ENCODE peak calls at places on chromosome 18, in four cellular contexts. One of them, this sample, is unnamed.

GRCh38 chr18:34740101-34740500 is 30.0 kb downstream of the DTNA start:
- DNase-seq in Panc1: no peak
- DNase-seq in endothelial cell of umbilical vein: no peak
- DNase-seq in OCI-LY7: no peak
- DNase-seq in this sample: no peak

GRCh38 chr18:51149605-51150429 is 47.7 kb downstream of the MEX3C start:
- DNase-seq in OCI-LY7: no peak
- DNase-seq in endothelial cell of umbilical vein: no peak
- DNase-seq in Panc1: no peak
- DNase-seq in this sample: no peak

GRCh38 chr18:45166341-45167108 is 448.8 kb upstream of the SLC14A2 start:
- DNase-seq in OCI-LY7: no peak
- DNase-seq in Panc1: no peak
- DNase-seq in endothelial cell of umbilical vein: no peak
- DNase-seq in this sample: peak; percentile 75

GRCh38 chr18:9404565-9405060 is 70.0 kb downstream of the TWSG1 start:
- DNase-seq in Panc1: no peak
- DNase-seq in endothelial cell of umbilical vein: peak; percentile 94
- DNase-seq in OCI-LY7: no peak
- DNase-seq in this sample: no peak

GRCh38 chr18:54351186-54351585 is 6.5 kb downstream of the STARD6 start:
- DNase-seq in endothelial cell of umbilical vein: no peak
- DNase-seq in OCI-LY7: no peak
- DNase-seq in Panc1: no peak
- DNase-seq in this sample: no peak

GRCh38 chr18:58321986-58322385 is 278.0 kb downstream of the NEDD4L start:
- DNase-seq in endothelial cell of umbilical vein: peak; percentile 65
- DNase-seq in OCI-LY7: peak; percentile 11
- DNase-seq in Panc1: peak; percentile 68
- DNase-seq in this sample: no peak

GRCh38 chr18:6624729-6625308 is 104.7 kb upstream of the ARHGAP28 start:
- DNase-seq in OCI-LY7: no peak
- DNase-seq in Panc1: no peak
- DNase-seq in endothelial cell of umbilical vein: peak; percentile 81
- DNase-seq in this sample: no peak

GRCh38 chr18:26971327-26971918 is 105.9 kb upstream of the AQP4 start:
- DNase-seq in Panc1: no peak
- DNase-seq in OCI-LY7: no peak
- DNase-seq in endothelial cell of umbilical vein: no peak
- DNase-seq in this sample: no peak

GRCh38 chr18:45588831-45589558 is 26.3 kb upstream of the SLC14A2 start:
- DNase-seq in Panc1: no peak
- DNase-seq in endothelial cell of umbilical vein: no peak
- DNase-seq in OCI-LY7: no peak
- DNase-seq in this sample: no peak

GRCh38 chr18:50706199-50706598 is 113.6 kb downstream of the MRO start:
- DNase-seq in OCI-LY7: no peak
- DNase-seq in Panc1: no peak
- DNase-seq in endothelial cell of umbilical vein: no peak
- DNase-seq in this sample: no peak

GRCh38 chr18:41532344-41533086 is 422.5 kb upstream of the PIK3C3 start:
- DNase-seq in Panc1: no peak
- DNase-seq in endothelial cell of umbilical vein: peak; percentile 38
- DNase-seq in OCI-LY7: no peak
- DNase-seq in this sample: no peak

GRCh38 chr18:13234528-13234795 is 15.9 kb downstream of the LDLRAD4 start:
- DNase-seq in endothelial cell of umbilical vein: no peak
- DNase-seq in Panc1: no peak
- DNase-seq in OCI-LY7: no peak
- DNase-seq in this sample: no peak

GRCh38 chr18:34707670-34708069 is 2.4 kb upstream of the DTNA start:
- DNase-seq in OCI-LY7: no peak
- DNase-seq in endothelial cell of umbilical vein: peak; percentile 92
- DNase-seq in Panc1: peak; percentile 67
- DNase-seq in this sample: no peak

GRCh38 chr18:136433-136832 is 21.9 kb upstream of the USP14 start:
- DNase-seq in OCI-LY7: peak; percentile 84
- DNase-seq in endothelial cell of umbilical vein: no peak
- DNase-seq in Panc1: no peak
- DNase-seq in this sample: no peak

GRCh38 chr18:140670-141266 is 17.6 kb upstream of the USP14 start:
- DNase-seq in OCI-LY7: no peak
- DNase-seq in endothelial cell of umbilical vein: no peak
- DNase-seq in Panc1: no peak
- DNase-seq in this sample: no peak

GRCh38 chr18:135045-135444 is 23.3 kb upstream of the USP14 start:
- DNase-seq in OCI-LY7: no peak
- DNase-seq in endothelial cell of umbilical vein: no peak
- DNase-seq in Panc1: no peak
- DNase-seq in this sample: no peak

GRCh38 chr18:137327-137726 is 21.0 kb upstream of the USP14 start:
- DNase-seq in Panc1: no peak
- DNase-seq in endothelial cell of umbilical vein: no peak
- DNase-seq in OCI-LY7: no peak
- DNase-seq in this sample: no peak
- H3K9me3 ChIP-seq in Panc1: no peaks in the 10 kb centered on the region
- H3K9me3 ChIP-seq in endothelial cell of umbilical vein: no peaks in the 10 kb centered on the region
- H3K9me3 ChIP-seq in OCI-LY7: peaks cover 11% of the 10 kb centered on the region
- H3K9me3 ChIP-seq in this sample: no peaks in the 10 kb centered on the region

GRCh38 chr18:2978208-2978607 is 34.7 kb downstream of the LPIN2 start:
- DNase-seq in Panc1: no peak
- DNase-seq in OCI-LY7: no peak
- DNase-seq in endothelial cell of umbilical vein: no peak
- DNase-seq in this sample: no peak

GRCh38 chr18:2978626-2979025 is 34.3 kb downstream of the LPIN2 start:
- DNase-seq in Panc1: no peak
- DNase-seq in OCI-LY7: no peak
- DNase-seq in endothelial cell of umbilical vein: peak; percentile 75
- DNase-seq in this sample: no peak

GRCh38 chr18:2976218-2976617 is 36.7 kb downstream of the LPIN2 start:
- DNase-seq in Panc1: no peak
- DNase-seq in OCI-LY7: no peak
- DNase-seq in endothelial cell of umbilical vein: no peak
- DNase-seq in this sample: no peak

GRCh38 chr18:2974731-2975130 is 38.2 kb downstream of the LPIN2 start:
- DNase-seq in Panc1: no peak
- DNase-seq in OCI-LY7: no peak
- DNase-seq in endothelial cell of umbilical vein: no peak
- DNase-seq in this sample: no peak

GRCh38 chr18:2976733-2977132 is 36.2 kb downstream of the LPIN2 start:
- DNase-seq in OCI-LY7: no peak
- DNase-seq in endothelial cell of umbilical vein: no peak
- DNase-seq in Panc1: no peak
- DNase-seq in this sample: no peak
- H3K27ac ChIP-seq in OCI-LY7: no peak overlapping the region
- H3K27ac ChIP-seq in endothelial cell of umbilical vein: no peak overlapping the region
- H3K27ac ChIP-seq in Panc1: peak overlapping the region; percentile 76
- H3K27ac ChIP-seq in this sample: no peak overlapping the region

DNA sequence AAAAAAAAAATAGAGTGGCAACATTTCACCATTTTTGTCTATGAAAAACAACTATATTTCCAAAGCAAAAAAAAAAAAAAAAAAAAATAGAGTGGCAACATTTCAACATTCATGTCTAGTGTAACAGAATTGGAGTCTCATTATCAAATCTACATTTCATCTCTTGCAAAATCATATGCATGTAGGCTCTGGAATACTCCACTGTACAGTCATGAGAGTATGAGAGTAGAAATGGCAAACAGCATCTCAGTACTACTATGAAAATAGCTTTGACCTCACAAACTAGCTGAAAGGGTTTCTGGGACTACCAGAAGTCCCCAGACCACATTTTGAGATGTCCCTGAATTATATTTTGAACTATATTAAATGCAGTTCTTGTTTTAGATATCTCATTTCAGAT is 82.8 kb downstream of the SMAD2 start:
- DNase-seq in endothelial cell of umbilical vein: no peak
- DNase-seq in OCI-LY7: no peak
- DNase-seq in Panc1: no peak
- DNase-seq in this sample: no peak
- H3K36me3 ChIP-seq in endothelial cell of umbilical vein: peaks cover 5% of the 10 kb centered on the region
- H3K36me3 ChIP-seq in OCI-LY7: peaks cover 41% of the 10 kb centered on the region
- H3K36me3 ChIP-seq in Panc1: peaks cover 19% of the 10 kb centered on the region
- H3K36me3 ChIP-seq in this sample: peaks cover 73% of the 10 kb centered on the region

GRCh38 chr18:78396756-78397155 is 582.9 kb upstream of the SALL3 start:
- DNase-seq in OCI-LY7: no peak
- DNase-seq in Panc1: no peak
- DNase-seq in endothelial cell of umbilical vein: no peak
- DNase-seq in this sample: no peak

GRCh38 chr18:78390348-78390929 is 589.2 kb upstream of the SALL3 start:
- DNase-seq in endothelial cell of umbilical vein: no peak
- DNase-seq in Panc1: no peak
- DNase-seq in OCI-LY7: no peak
- DNase-seq in this sample: no peak

GRCh38 chr18:78396077-78396476 is 583.5 kb upstream of the SALL3 start:
- DNase-seq in Panc1: no peak
- DNase-seq in OCI-LY7: no peak
- DNase-seq in endothelial cell of umbilical vein: no peak
- DNase-seq in this sample: no peak

GRCh38 chr18:78390985-78391384 is 588.6 kb upstream of the SALL3 start:
- DNase-seq in OCI-LY7: no peak
- DNase-seq in Panc1: no peak
- DNase-seq in endothelial cell of umbilical vein: no peak
- DNase-seq in this sample: no peak

DNA sequence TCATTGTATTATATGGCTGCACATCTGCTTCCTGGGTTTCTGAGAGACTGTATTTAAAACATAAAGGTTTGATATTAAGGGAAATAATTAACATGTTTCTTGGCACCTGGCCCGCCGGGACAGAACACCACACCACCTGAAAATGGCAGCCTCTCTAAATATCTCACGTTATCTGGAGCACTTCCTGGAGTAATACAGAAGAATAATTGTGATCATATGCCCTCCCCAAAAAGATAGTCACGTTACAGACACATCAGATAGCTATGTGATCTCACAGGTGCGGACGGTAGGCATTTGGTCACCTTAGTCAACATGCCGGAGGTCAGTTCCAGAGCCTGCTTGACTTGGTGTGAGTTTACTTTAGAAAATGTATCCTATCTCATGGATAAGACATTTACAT is 586.2 kb upstream of the SALL3 start:
- DNase-seq in OCI-LY7: no peak
- DNase-seq in Panc1: no peak
- DNase-seq in endothelial cell of umbilical vein: no peak
- DNase-seq in this sample: no peak
- H3K9me3 ChIP-seq in OCI-LY7: no peaks in the 10 kb centered on the region
- H3K9me3 ChIP-seq in Panc1: no peaks in the 10 kb centered on the region
- H3K9me3 ChIP-seq in endothelial cell of umbilical vein: peaks cover 6% of the 10 kb centered on the region
- H3K9me3 ChIP-seq in this sample: no peaks in the 10 kb centered on the region

DNA sequence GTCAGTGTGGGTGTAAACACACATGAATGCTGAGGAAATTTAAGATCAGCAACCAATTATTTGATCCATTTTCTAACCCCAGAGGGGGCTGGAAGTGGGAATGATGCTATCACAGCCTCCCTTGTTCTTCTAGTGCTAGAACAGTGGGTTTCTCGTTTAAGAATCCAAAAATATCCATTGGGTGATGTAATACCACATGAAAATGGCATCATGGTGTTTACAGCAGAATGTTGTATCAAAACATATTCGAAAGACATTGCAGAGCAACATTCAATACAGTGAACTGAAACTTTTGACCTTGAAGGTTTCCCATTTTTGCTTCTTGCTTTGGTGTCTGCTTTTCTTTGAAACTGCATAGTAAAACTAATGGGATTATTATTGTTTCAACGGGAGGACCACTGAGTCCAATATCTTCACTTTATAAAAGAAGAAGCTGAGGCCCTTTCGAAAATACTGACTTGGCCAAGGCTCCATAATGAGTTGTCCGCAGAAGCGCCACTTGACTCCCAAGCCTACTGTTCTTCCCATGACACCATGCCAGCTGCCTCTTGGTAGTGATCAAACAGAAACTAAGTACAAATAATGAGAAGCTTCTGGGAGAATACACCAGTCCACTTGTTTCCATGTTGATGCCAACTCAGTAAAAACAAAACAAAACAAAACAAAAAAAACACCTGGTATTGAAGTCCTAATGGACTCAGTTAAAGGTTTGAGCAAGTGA is 106.1 kb downstream of the COLEC12 start:
- DNase-seq in Panc1: no peak
- DNase-seq in endothelial cell of umbilical vein: no peak
- DNase-seq in OCI-LY7: no peak
- DNase-seq in this sample: no peak
- H3K27ac ChIP-seq in Panc1: no peak overlapping the region
- H3K27ac ChIP-seq in endothelial cell of umbilical vein: peak overlapping the region; percentile 37
- H3K27ac ChIP-seq in OCI-LY7: no peak overlapping the region
- H3K27ac ChIP-seq in this sample: no peak overlapping the region

GRCh38 chr18:74516271-74517235 is 17.7 kb upstream of the CNDP1 start:
- DNase-seq in OCI-LY7: no peak
- DNase-seq in Panc1: no peak
- DNase-seq in endothelial cell of umbilical vein: no peak
- DNase-seq in this sample: no peak

GRCh38 chr18:74519320-74520095 is 14.8 kb upstream of the CNDP1 start:
- DNase-seq in endothelial cell of umbilical vein: no peak
- DNase-seq in OCI-LY7: no peak
- DNase-seq in Panc1: no peak
- DNase-seq in this sample: no peak

GRCh38 chr18:74520096-74520833 is 14.0 kb upstream of the CNDP1 start:
- DNase-seq in OCI-LY7: no peak
- DNase-seq in Panc1: no peak
- DNase-seq in endothelial cell of umbilical vein: no peak
- DNase-seq in this sample: no peak

GRCh38 chr18:74517236-74517630 is 17.1 kb upstream of the CNDP1 start:
- DNase-seq in endothelial cell of umbilical vein: no peak
- DNase-seq in Panc1: no peak
- DNase-seq in OCI-LY7: no peak
- DNase-seq in this sample: no peak

DNA sequence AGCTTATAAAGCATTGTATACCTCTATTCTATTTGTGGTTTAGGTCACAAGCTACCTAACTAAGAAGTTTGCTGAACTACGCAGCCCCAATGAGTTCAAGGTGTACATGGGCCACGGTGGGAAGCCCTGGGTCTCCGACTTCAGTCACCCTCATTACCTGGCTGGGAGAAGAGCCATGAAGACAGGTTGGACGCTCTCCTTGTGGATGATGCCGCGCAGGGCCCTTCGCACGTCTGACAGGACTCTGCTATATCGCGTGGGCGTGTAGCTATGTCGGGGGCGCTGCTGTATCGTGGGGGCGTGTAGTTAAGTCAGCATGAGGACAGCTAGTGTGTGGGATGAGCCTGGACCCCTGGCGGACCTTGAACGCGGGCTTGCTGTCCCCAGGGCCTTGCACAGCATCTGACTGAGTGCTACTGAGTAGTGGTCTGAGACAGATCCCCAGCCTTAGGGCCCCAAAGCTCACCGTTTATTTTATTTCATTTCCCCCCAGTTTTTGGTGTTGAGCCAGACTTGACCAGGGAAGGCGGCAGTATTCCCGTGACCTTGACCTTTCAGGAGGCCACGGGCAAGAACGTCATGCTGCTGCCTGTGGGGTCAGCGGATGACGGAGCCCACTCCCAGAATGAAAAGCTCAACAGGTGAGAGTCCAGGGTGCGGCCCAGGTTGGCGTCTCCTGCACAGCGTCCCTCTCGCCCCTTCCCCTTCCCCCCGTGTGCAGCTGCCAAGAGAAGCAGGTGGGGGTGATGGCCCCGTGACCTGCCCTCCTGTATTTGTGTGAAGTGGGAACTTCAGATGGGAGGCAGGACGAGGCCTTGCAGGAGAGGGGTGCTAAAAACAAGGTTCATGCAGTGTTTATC is 15.6 kb upstream of the CNDP1 start:
- DNase-seq in Panc1: no peak
- DNase-seq in endothelial cell of umbilical vein: no peak
- DNase-seq in OCI-LY7: no peak
- DNase-seq in this sample: no peak
- H3K36me3 ChIP-seq in Panc1: peaks cover 4% of the 10 kb centered on the region
- H3K36me3 ChIP-seq in endothelial cell of umbilical vein: peaks cover 38% of the 10 kb centered on the region
- H3K36me3 ChIP-seq in OCI-LY7: peaks cover 29% of the 10 kb centered on the region
- H3K36me3 ChIP-seq in this sample: peaks cover 56% of the 10 kb centered on the region